ENCODE peak calls at places on chromosomes 13 and 19, in four cellular contexts. One of them, this sample, is unnamed.

GRCh38 chr19:2495130-2495641 is 19.3 kb downstream of the GADD45B start:
- DNase-seq in SK-N-SH: peak; percentile 70
- DNase-seq in ovary: peak; percentile 67
- DNase-seq in HAP-1: no peak
- DNase-seq in this sample: peak; percentile 82

GRCh38 chr13:48531416-48532145 is 1.3 kb downstream of the RCBTB2 start:
- DNase-seq in ovary: no peak
- DNase-seq in SK-N-SH: no peak
- DNase-seq in HAP-1: no peak
- DNase-seq in this sample: no peak

GRCh38 chr19:38686530-38686888 is 39.1 kb downstream of the ACTN4 start:
- DNase-seq in SK-N-SH: no peak
- DNase-seq in HAP-1: no peak
- DNase-seq in ovary: no peak
- DNase-seq in this sample: no peak

GRCh38 chr13:30576528-30576927 is 41.2 kb upstream of the USPL1 start:
- DNase-seq in ovary: no peak
- DNase-seq in HAP-1: no peak
- DNase-seq in SK-N-SH: no peak
- DNase-seq in this sample: no peak

GRCh38 chr19:38843175-38843758 is 6.5 kb downstream of the HNRNPL start:
- DNase-seq in SK-N-SH: no peak
- DNase-seq in HAP-1: no peak
- DNase-seq in ovary: no peak
- DNase-seq in this sample: no peak

GRCh38 chr13:95552539-95553270 is at the start of gene CLDN10:
- DNase-seq in SK-N-SH: peak; percentile 93
- DNase-seq in ovary: no peak
- DNase-seq in HAP-1: no peak
- DNase-seq in this sample: no peak

GRCh38 chr13:51419015-51419636 is 33.7 kb downstream of the INTS6 start:
- DNase-seq in SK-N-SH: no peak
- DNase-seq in HAP-1: no peak
- DNase-seq in ovary: no peak
- DNase-seq in this sample: no peak

GRCh38 chr13:107650081-107650701 is 565.1 kb downstream of the LIG4 start:
- DNase-seq in ovary: peak; percentile 51
- DNase-seq in HAP-1: peak; percentile 19
- DNase-seq in SK-N-SH: peak; percentile 25
- DNase-seq in this sample: peak; percentile 61

GRCh38 chr19:18208098-18208951 is 4.5 kb upstream of the RAB3A start:
- DNase-seq in ovary: peak; percentile 76
- DNase-seq in HAP-1: no peak
- DNase-seq in SK-N-SH: peak; percentile 88
- DNase-seq in this sample: peak; percentile 90

GRCh38 chr19:50906217-50906616 is 5.0 kb downstream of the KLK4 start:
- DNase-seq in ovary: no peak
- DNase-seq in SK-N-SH: peak; percentile 57
- DNase-seq in HAP-1: peak; percentile 8
- DNase-seq in this sample: no peak

GRCh38 chr13:47133024-47133445 is 236.2 kb upstream of the HTR2A start:
- DNase-seq in ovary: no peak
- DNase-seq in SK-N-SH: no peak
- DNase-seq in HAP-1: no peak
- DNase-seq in this sample: no peak

GRCh38 chr13:109715902-109716301 is 70.5 kb downstream of the IRS2 start:
- DNase-seq in HAP-1: no peak
- DNase-seq in SK-N-SH: no peak
- DNase-seq in ovary: no peak
- DNase-seq in this sample: no peak

GRCh38 chr13:110415669-110416068 is 108.6 kb downstream of the COL4A2 start:
- DNase-seq in HAP-1: no peak
- DNase-seq in SK-N-SH: no peak
- DNase-seq in ovary: no peak
- DNase-seq in this sample: peak; percentile 19

GRCh38 chr13:31764556-31764955 is 25.2 kb downstream of the RXFP2 start:
- DNase-seq in SK-N-SH: no peak
- DNase-seq in ovary: no peak
- DNase-seq in HAP-1: no peak
- DNase-seq in this sample: no peak

GRCh38 chr13:42747399-42747873 is 33.9 kb upstream of the FAM216B start:
- DNase-seq in ovary: no peak
- DNase-seq in HAP-1: no peak
- DNase-seq in SK-N-SH: no peak
- DNase-seq in this sample: peak; percentile 95

GRCh38 chr13:107233541-107233940 is 665.6 kb upstream of the ARGLU1 start:
- DNase-seq in HAP-1: no peak
- DNase-seq in SK-N-SH: no peak
- DNase-seq in ovary: no peak
- DNase-seq in this sample: no peak

GRCh38 chr19:14554382-14554812 is 17.5 kb downstream of the NDUFB7 start:
- DNase-seq in SK-N-SH: no peak
- DNase-seq in ovary: no peak
- DNase-seq in HAP-1: no peak
- DNase-seq in this sample: no peak

GRCh38 chr13:39603424-39603947 is 493 bp upstream of the LHFPL6 start:
- DNase-seq in ovary: peak; percentile 39
- DNase-seq in HAP-1: peak; percentile 22
- DNase-seq in SK-N-SH: peak; percentile 25
- DNase-seq in this sample: peak; percentile 65

GRCh38 chr13:26557051-26557392 is 461 bp upstream of the WASF3 start:
- DNase-seq in HAP-1: no peak
- DNase-seq in SK-N-SH: no peak
- DNase-seq in ovary: no peak
- DNase-seq in this sample: no peak

GRCh38 chr13:73304442-73304841 is 245.6 kb downstream of the KLF5 start:
- DNase-seq in ovary: no peak
- DNase-seq in HAP-1: no peak
- DNase-seq in SK-N-SH: no peak
- DNase-seq in this sample: no peak

GRCh38 chr13:100209857-100210580 is 121.1 kb downstream of the PCCA start:
- DNase-seq in HAP-1: no peak
- DNase-seq in SK-N-SH: no peak
- DNase-seq in ovary: no peak
- DNase-seq in this sample: peak; percentile 21

GRCh38 chr19:51549533-51550324 is 18.3 kb upstream of the SIGLEC6 start:
- DNase-seq in HAP-1: no peak
- DNase-seq in SK-N-SH: no peak
- DNase-seq in ovary: no peak
- DNase-seq in this sample: no peak

GRCh38 chr19:13225085-13225484 is 74.9 kb downstream of the IER2 start:
- DNase-seq in ovary: no peak
- DNase-seq in SK-N-SH: no peak
- DNase-seq in HAP-1: no peak
- DNase-seq in this sample: no peak

GRCh38 chr13:98706446-98707110 is 45.9 kb downstream of the SLC15A1 start:
- DNase-seq in HAP-1: no peak
- DNase-seq in ovary: no peak
- DNase-seq in SK-N-SH: no peak
- DNase-seq in this sample: no peak

GRCh38 chr19:10543420-10544241 is at the start of gene ATG4D:
- DNase-seq in HAP-1: peak; percentile 70
- DNase-seq in SK-N-SH: peak; percentile 100
- DNase-seq in ovary: peak; percentile 86
- DNase-seq in this sample: peak; percentile 82

GRCh38 chr19:39765091-39766076 is 13.3 kb upstream of the LEUTX start:
- DNase-seq in HAP-1: peak; percentile 17
- DNase-seq in ovary: no peak
- DNase-seq in SK-N-SH: peak; percentile 29
- DNase-seq in this sample: peak; percentile 27

GRCh38 chr19:30116984-30117555 is 175.0 kb downstream of the URI1 start:
- DNase-seq in ovary: no peak
- DNase-seq in HAP-1: no peak
- DNase-seq in SK-N-SH: no peak
- DNase-seq in this sample: no peak

GRCh38 chr13:65784088-65784816 is 1445.9 kb downstream of the PCDH9 start:
- DNase-seq in HAP-1: no peak
- DNase-seq in SK-N-SH: no peak
- DNase-seq in ovary: no peak
- DNase-seq in this sample: no peak

DNA sequence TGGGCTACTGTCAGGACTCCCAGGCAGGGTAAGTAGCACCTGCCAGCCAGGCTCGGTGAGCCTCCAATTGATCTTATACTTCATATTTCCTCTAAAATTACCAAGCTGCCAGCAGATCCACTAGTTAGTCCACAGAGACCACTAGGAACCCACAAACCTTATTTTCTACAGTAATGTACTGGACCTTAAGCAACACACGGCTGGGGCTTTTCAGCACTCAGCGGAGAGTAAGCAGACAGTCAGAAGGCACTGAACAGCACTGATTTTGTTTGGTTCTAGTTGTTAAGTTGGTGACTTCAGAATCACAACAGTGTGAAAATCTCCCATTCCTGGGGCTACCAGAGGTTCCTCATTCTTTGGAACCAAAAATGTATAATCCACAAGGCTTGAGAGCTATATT is 56.1 kb downstream of the MRPL57 start:
- DNase-seq in HAP-1: no peak
- DNase-seq in SK-N-SH: no peak
- DNase-seq in ovary: no peak
- DNase-seq in this sample: no peak
- H3K4me3 ChIP-seq in HAP-1: no peak overlapping the region
- H3K4me3 ChIP-seq in SK-N-SH: no peak overlapping the region
- H3K4me3 ChIP-seq in ovary: peak overlapping the region; percentile 20
- H3K4me3 ChIP-seq in this sample: peak overlapping the region; percentile 48

DNA sequence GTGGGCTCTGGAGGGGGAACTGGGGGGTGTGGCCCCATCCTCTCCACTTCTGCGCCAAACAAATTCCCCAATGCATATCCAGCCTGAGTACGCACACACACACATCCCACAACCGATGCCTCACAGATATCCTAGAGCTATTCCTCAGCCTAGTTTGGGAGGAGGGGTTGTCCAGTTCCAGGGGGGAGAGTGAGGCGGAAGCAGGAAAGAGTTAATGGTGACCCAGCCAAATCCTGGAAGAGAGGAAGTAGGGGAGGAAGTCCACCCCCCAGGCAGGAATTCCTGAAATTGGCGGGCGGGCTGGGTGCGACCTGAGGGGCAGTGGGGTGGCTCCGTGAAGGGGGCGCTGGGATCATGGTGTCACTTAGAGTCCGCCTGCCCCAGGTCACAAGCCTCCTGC is 897 bp downstream of the GPR4 start:
- DNase-seq in SK-N-SH: no peak
- DNase-seq in HAP-1: no peak
- DNase-seq in ovary: no peak
- DNase-seq in this sample: no peak
- H3K27me3 ChIP-seq in SK-N-SH: peaks cover 21% of the 10 kb centered on the region
- H3K27me3 ChIP-seq in HAP-1: peaks cover 60% of the 10 kb centered on the region
- H3K27me3 ChIP-seq in ovary: no peaks in the 10 kb centered on the region
- H3K27me3 ChIP-seq in this sample: peaks cover 21% of the 10 kb centered on the region

DNA sequence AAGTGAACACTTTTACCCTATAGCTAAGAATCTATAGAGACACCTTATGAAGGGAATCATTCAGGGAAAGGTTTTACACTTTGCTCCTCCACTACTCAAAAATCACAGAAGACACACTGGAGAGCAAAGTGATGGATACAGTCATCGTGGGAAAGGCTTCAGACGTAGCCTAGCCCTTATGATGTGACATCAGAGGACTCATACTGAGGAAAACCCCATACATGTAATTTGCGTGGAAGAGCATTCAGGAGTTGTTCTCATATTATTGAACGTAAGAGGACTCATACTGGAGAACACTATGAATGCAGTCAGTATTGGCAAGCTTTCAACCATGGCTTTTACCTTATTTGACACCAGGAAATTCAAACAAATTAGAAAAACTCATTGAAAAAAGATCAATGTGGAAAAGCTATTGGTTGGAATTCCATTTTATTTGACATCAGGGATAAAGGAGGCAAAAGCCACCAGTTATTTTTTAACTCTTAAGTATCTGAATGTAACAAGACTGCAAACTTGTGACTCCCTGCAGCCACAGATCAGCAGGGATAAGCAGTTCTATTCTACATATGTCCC is 16.1 kb upstream of the ZNF274 start:
- DNase-seq in SK-N-SH: no peak
- DNase-seq in ovary: no peak
- DNase-seq in HAP-1: no peak
- DNase-seq in this sample: no peak
- H3K9me3 ChIP-seq in SK-N-SH: no peaks in the 10 kb centered on the region
- H3K9me3 ChIP-seq in ovary: peaks cover 43% of the 10 kb centered on the region
- H3K9me3 ChIP-seq in HAP-1: peaks cover 6% of the 10 kb centered on the region
- H3K9me3 ChIP-seq in this sample: peaks cover 47% of the 10 kb centered on the region

GRCh38 chr19:19858751-19859150 is 6.9 kb upstream of the ZNF253 start:
- DNase-seq in SK-N-SH: no peak
- DNase-seq in HAP-1: no peak
- DNase-seq in ovary: no peak
- DNase-seq in this sample: no peak
- H3K4me3 ChIP-seq in SK-N-SH: no peak overlapping the region
- H3K4me3 ChIP-seq in HAP-1: no peak overlapping the region
- H3K4me3 ChIP-seq in ovary: no peak overlapping the region
- H3K4me3 ChIP-seq in this sample: no peak overlapping the region

GRCh38 chr13:27806744-27807387 is 14.6 kb downstream of the GSX1 start:
- DNase-seq in SK-N-SH: no peak
- DNase-seq in ovary: no peak
- DNase-seq in HAP-1: no peak
- DNase-seq in this sample: no peak

GRCh38 chr13:27810461-27810860 is 18.2 kb downstream of the GSX1 start:
- DNase-seq in SK-N-SH: no peak
- DNase-seq in ovary: no peak
- DNase-seq in HAP-1: no peak
- DNase-seq in this sample: peak; percentile 41

GRCh38 chr13:27808866-27809546 is 16.7 kb downstream of the GSX1 start:
- DNase-seq in ovary: no peak
- DNase-seq in SK-N-SH: no peak
- DNase-seq in HAP-1: no peak
- DNase-seq in this sample: peak; percentile 34

GRCh38 chr13:27813826-27814225 is 21.5 kb downstream of the GSX1 start:
- DNase-seq in ovary: no peak
- DNase-seq in SK-N-SH: no peak
- DNase-seq in HAP-1: no peak
- DNase-seq in this sample: no peak

GRCh38 chr13:27810009-27810408 is 17.7 kb downstream of the GSX1 start:
- DNase-seq in HAP-1: no peak
- DNase-seq in SK-N-SH: no peak
- DNase-seq in ovary: no peak
- DNase-seq in this sample: no peak
- H3K27me3 ChIP-seq in HAP-1: peaks cover 12% of the 10 kb centered on the region
- H3K27me3 ChIP-seq in SK-N-SH: peaks cover 73% of the 10 kb centered on the region
- H3K27me3 ChIP-seq in ovary: no peaks in the 10 kb centered on the region
- H3K27me3 ChIP-seq in this sample: peaks cover 1% of the 10 kb centered on the region

GRCh38 chr13:22793598-22794134 is 387.1 kb upstream of the SGCG start:
- DNase-seq in SK-N-SH: no peak
- DNase-seq in ovary: no peak
- DNase-seq in HAP-1: no peak
- DNase-seq in this sample: peak; percentile 72
- H3K9me3 ChIP-seq in SK-N-SH: no peaks in the 10 kb centered on the region
- H3K9me3 ChIP-seq in ovary: no peaks in the 10 kb centered on the region
- H3K9me3 ChIP-seq in HAP-1: no peaks in the 10 kb centered on the region
- H3K9me3 ChIP-seq in this sample: no peaks in the 10 kb centered on the region